ENCODE peak calls at places on chromosomes 5 and 9, in five cellular contexts. Y is IMR-90, J is left ventricle myocardium inferior, L is brain microvascular endothelial cell, Z is sigmoid colon. O is an unnamed sample.

GRCh38 chr9:133771486-133772482 is 33.6 kb upstream of the SARDH start:
- DNase-seq in J (no peak), Z (peak; percentile 49), Y (no peak), L (no peak), O (no peak)

GRCh38 chr9:136556166-136556565 is 10.3 kb upstream of the NOTCH1 start:
- DNase-seq in Z (no peak), Y (no peak), J (no peak), L (no peak), O (no peak)

GRCh38 chr9:31541626-31542025 is 842.8 kb upstream of the ACO1 start:
- DNase-seq in J (no peak), Y (no peak), L (no peak), Z (no peak), O (no peak)

GRCh38 chr9:19379697-19380046 is 364 bp downstream of the RPS6 start:
- DNase-seq in J (no peak), L (peak; percentile 9), Y (peak; percentile 16), Z (no peak), O (peak; percentile 4)

GRCh38 chr9:108053555-108054061 is 564.0 kb upstream of the KLF4 start:
- DNase-seq in L (peak; percentile 56), J (peak; percentile 67), Z (peak; percentile 92), Y (peak; percentile 80), O (no peak)

GRCh38 chr5:158313027-158313738 is 454.2 kb upstream of the CLINT1 start:
- DNase-seq in L (no peak), Y (no peak), Z (no peak), J (no peak), O (no peak)

GRCh38 chr5:100890514-100891008 is 12.5 kb downstream of the ST8SIA4 start:
- DNase-seq in Y (no peak), J (no peak), Z (no peak), L (no peak), O (no peak)

GRCh38 chr5:33692983-33693382 is 198.8 kb downstream of the ADAMTS12 start:
- DNase-seq in Z (no peak), Y (peak; percentile 27), L (peak; percentile 27), J (no peak), O (no peak)

GRCh38 chr9:85292261-85292660 is 449.5 kb downstream of the AGTPBP1 start:
- DNase-seq in Y (no peak), J (no peak), Z (no peak), L (no peak), O (no peak)

DNA sequence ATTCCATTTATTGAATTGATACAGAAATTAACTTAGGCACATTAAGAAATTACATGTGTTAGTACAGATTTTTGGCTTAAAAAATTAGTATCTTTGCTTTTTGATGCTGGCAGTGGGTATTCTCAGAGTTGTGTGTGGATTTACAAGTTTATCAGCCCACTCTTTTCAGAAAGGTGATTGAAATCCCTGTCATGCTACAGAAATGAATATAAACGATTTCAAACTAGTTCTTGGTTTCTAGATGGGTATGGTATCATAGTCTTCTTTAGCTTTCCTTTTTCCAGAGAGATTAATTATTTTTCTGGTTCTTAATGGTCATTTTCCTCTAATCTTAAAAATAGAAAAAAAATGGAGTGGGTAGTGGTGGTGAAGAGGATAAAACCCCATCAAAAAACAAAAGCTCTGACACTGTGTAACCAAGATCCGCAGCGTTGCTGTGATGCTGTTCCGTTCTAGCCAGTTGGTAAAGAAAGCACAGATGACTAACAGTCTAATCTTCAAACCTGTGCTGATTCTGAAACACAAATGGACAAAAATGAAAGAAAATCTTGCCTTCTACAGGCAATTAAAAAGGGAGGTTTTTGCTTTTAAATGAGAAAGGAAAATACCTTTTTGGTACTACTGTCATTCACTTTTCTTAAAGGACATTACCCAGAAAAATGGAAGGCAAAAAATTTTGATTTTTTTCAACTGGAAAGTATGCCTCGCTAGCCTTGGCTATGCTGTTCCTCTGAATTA is 5.2 kb downstream of the LRRTM2 start:
- DNase-seq in Z (no peak), L (peak; percentile 66), J (no peak), Y (peak; percentile 51), O (peak; percentile 26)
- H3K27ac ChIP-seq in Z (no peak overlapping the region), L (peak overlapping the region; percentile 24), J (no peak overlapping the region), Y (no peak overlapping the region), O (no peak overlapping the region)

GRCh38 chr9:127825319-127826051 is 22.8 kb downstream of the FPGS start:
- DNase-seq in J (peak; percentile 58), L (no peak), Y (no peak), Z (peak; percentile 75), O (no peak)
- TF ChIP-seq CTCF in J (peak; percentile 57), L (peak; percentile 61), Y (peak; percentile 25), Z (peak; percentile 19), O (no peak)

GRCh38 chr9:121771851-121772599 is 120.6 kb downstream of the DAB2IP start:
- DNase-seq in J (peak; percentile 12), Y (no peak), Z (peak; percentile 46), L (no peak), O (no peak)

GRCh38 chr9:121772600-121773285 is 121.3 kb downstream of the DAB2IP start:
- DNase-seq in Z (peak; percentile 70), Y (no peak), L (no peak), J (peak; percentile 77), O (no peak)

GRCh38 chr9:121773954-121774714 is 122.7 kb downstream of the DAB2IP start:
- DNase-seq in Z (peak; percentile 63), J (peak; percentile 11), Y (no peak), L (no peak), O (no peak)

GRCh38 chr9:121774715-121775613 is 123.5 kb downstream of the DAB2IP start:
- DNase-seq in Z (no peak), L (no peak), J (peak; percentile 15), Y (no peak), O (no peak)

GRCh38 chr9:121773286-121773953 is 122.0 kb downstream of the DAB2IP start:
- DNase-seq in Y (no peak), L (no peak), Z (peak; percentile 47), J (peak; percentile 7), O (no peak)
- H3K27ac ChIP-seq in Y (no peak overlapping the region), L (no peak overlapping the region), Z (peak overlapping the region; percentile 59), J (peak overlapping the region; percentile 77), O (no peak overlapping the region)

GRCh38 chr5:74943905-74944304 is 77.7 kb upstream of the FAM169A start:
- DNase-seq in J (no peak), Z (no peak), Y (no peak), L (no peak), O (no peak)
- TF ChIP-seq CTCF in J (no peak), Z (no peak), Y (peak; percentile 6), L (peak; percentile 39), O (peak; percentile 60)

O was measured in RWPE1.